ENCODE peak calls at places on chromosomes 5 and 9, in nine cellular contexts. J is nucleus accumbens; L is activated T-helper 9 cell treated with anti-CD3 and anti-CD28 coated beads, Interleukin-2, amount 50 U/mL, for 16 hours; E is WERI-Rb-1; O is HT-29; X is NCI-H1436; U is T-helper 17 cell; D is caudate nucleus; T is activated CD4-positive, alpha-beta T cell treated with anti-CD3 and anti-CD28 coated beads, Interleukin-2, amount 50 U/mL, for 1 hour. R is an unnamed sample.

GRCh38 chr5:1228121-1228520 is 2.9 kb downstream of the SLC6A18 start:
- DNase-seq in E (peak), U (no peak), T (no peak), J (no peak), O (no peak), X (no peak), L (no peak), D (no peak), R (no peak)

GRCh38 chr5:10201223-10201868 is 48.3 kb downstream of the ATPSCKMT start:
- DNase-seq in U (no peak), T (no peak), L (no peak), D (no peak), E (peak), X (no peak), O (peak), J (no peak), R (no peak)

GRCh38 chr5:172778223-172778814 is 7.3 kb upstream of the DUSP1 start:
- DNase-seq in J (no peak), D (no peak), E (peak), X (no peak), O (peak), T (no peak), L (no peak), U (no peak), R (no peak)

GRCh38 chr9:88950341-88951141 is 40.7 kb upstream of the S1PR3 start:
- DNase-seq in E (no peak), D (no peak), O (no peak), U (no peak), L (no peak), X (no peak), T (no peak), J (no peak), R (no peak)

GRCh38 chr5:68548959-68549676 is 333.6 kb downstream of the PIK3R1 start:
- DNase-seq in D (no peak), O (peak), J (no peak), U (no peak), X (no peak), T (no peak), E (no peak), L (no peak), R (no peak)

GRCh38 chr5:35856186-35857003 is at the start of gene IL7R:
- DNase-seq in U (no peak), T (no peak), E (no peak), J (no peak), X (no peak), L (no peak), O (no peak), D (no peak), R (peak)

GRCh38 chr5:72079288-72079687 is 28.0 kb upstream of the MAP1B start:
- DNase-seq in T (no peak), J (no peak), U (no peak), O (no peak), L (no peak), E (peak), D (no peak), X (no peak), R (no peak)

GRCh38 chr5:32443541-32444190 is 874 bp downstream of the ZFR start:
- DNase-seq in U (peak), L (peak), E (peak), O (peak), X (no peak), T (peak), J (peak), D (peak), R (peak)

GRCh38 chr9:130866474-130866965 is 30.1 kb downstream of the QRFP start:
- DNase-seq in E (peak), J (peak), X (peak), O (peak), U (peak), L (peak), D (no peak), T (peak), R (peak)

GRCh38 chr5:156934450-156935211 is 28.4 kb downstream of the TIMD4 start:
- DNase-seq in X (peak), O (peak), U (peak), L (peak), E (peak), T (peak), D (no peak), J (peak), R (peak)

GRCh38 chr5:79109527-79110492 is 1.8 kb upstream of the BHMT start:
- DNase-seq in O (peak), L (no peak), D (no peak), T (peak), U (no peak), X (no peak), E (peak), J (no peak), R (peak)

GRCh38 chr9:99867968-99868367 is 38.5 kb upstream of the STX17 start:
- DNase-seq in E (no peak), D (no peak), X (no peak), O (no peak), U (no peak), J (no peak), L (no peak), T (no peak), R (no peak)

GRCh38 chr9:130874783-130875182 is 21.8 kb downstream of the QRFP start:
- DNase-seq in T (no peak), J (no peak), O (no peak), X (no peak), E (no peak), U (no peak), D (no peak), L (no peak), R (no peak)

GRCh38 chr5:98927988-98928801 is 612 bp downstream of the CHD1 start:
- DNase-seq in X (peak), J (peak), U (peak), O (no peak), E (peak), D (peak), T (peak), L (peak), R (peak)

GRCh38 chr9:90044710-90045151 is 439.9 kb downstream of the GADD45G start:
- DNase-seq in X (peak), D (no peak), O (peak), J (no peak), E (no peak), L (no peak), U (no peak), T (no peak), R (peak)

GRCh38 chr5:135393229-135393628 is 5.8 kb downstream of the MACROH2A1 start:
- DNase-seq in T (no peak), L (no peak), X (no peak), E (no peak), D (no peak), O (no peak), J (no peak), U (no peak), R (no peak)

GRCh38 chr9:2013688-2014087 is 1.5 kb upstream of the SMARCA2 start:
- DNase-seq in E (no peak), X (no peak), D (no peak), O (no peak), J (no peak), T (no peak), L (no peak), U (no peak), R (no peak)

R was measured in CD4-positive, CD25-positive, alpha-beta regulatory T cell.